ENCODE peak calls at places on chromosomes 2 and 18, in nine cellular contexts. H, A, F, W, Y, X, U, N and E are unnamed samples.

GRCh38 chr2:81467096-81467495 is 1162.5 kb upstream of the LRRTM1 start:
- DNase-seq in W (no peak), A (no peak), U (peak; percentile 55), F (no peak), H (no peak), X (no peak), Y (no peak), N (no peak), E (no peak)

GRCh38 chr2:3628241-3628679 is 29.7 kb upstream of the ALLC start:
- DNase-seq in X (no peak), W (no peak), Y (no peak), A (no peak), U (peak; percentile 58), N (no peak), H (no peak), F (no peak), E (no peak)

GRCh38 chr2:27756544-27757498 is 14.7 kb upstream of the MRPL33 start:
- DNase-seq in H (no peak), N (no peak), A (peak; percentile 78), X (no peak), F (peak; percentile 98), Y (no peak), W (no peak), U (no peak), E (peak; percentile 91)

GRCh38 chr18:25518716-25519053 is 166.7 kb upstream of the ZNF521 start:
- DNase-seq in A (no peak), Y (no peak), W (no peak), U (no peak), X (no peak), N (no peak), F (peak; percentile 27), H (no peak), E (no peak)

GRCh38 chr2:100065029-100065428 is 77.4 kb downstream of the AFF3 start:
- DNase-seq in X (no peak), W (no peak), N (no peak), Y (no peak), H (no peak), U (no peak), F (no peak), A (no peak), E (no peak)

GRCh38 chr2:191152841-191153240 is 2.0 kb upstream of the STAT4 start:
- DNase-seq in U (peak; percentile 36), F (peak; percentile 60), N (peak; percentile 23), X (peak; percentile 57), A (no peak), H (peak; percentile 84), W (no peak), Y (peak; percentile 47), E (peak; percentile 57)

GRCh38 chr2:239033801-239034560 is 186.1 kb downstream of the TWIST2 start:
- DNase-seq in W (peak; percentile 14), Y (no peak), U (no peak), A (no peak), X (no peak), H (no peak), N (no peak), F (no peak), E (no peak)

GRCh38 chr18:8367217-8367988 is 241.8 kb upstream of the RAB12 start:
- DNase-seq in A (no peak), Y (no peak), F (peak; percentile 2), W (peak; percentile 49), U (peak; percentile 76), H (no peak), X (peak; percentile 12), N (no peak), E (no peak)

GRCh38 chr18:48866028-48866733 is 84.6 kb downstream of the SMAD7 start:
- DNase-seq in U (peak; percentile 82), Y (peak; percentile 59), N (no peak), W (no peak), H (no peak), A (peak; percentile 41), F (no peak), X (peak; percentile 66), E (peak; percentile 68)

GRCh38 chr2:165253178-165253577 is 14.0 kb downstream of the SCN2A start:
- DNase-seq in A (no peak), W (peak; percentile 22), F (no peak), H (no peak), Y (no peak), N (no peak), U (no peak), X (no peak), E (no peak)

GRCh38 chr2:165248238-165248637 is 9.0 kb downstream of the SCN2A start:
- DNase-seq in H (no peak), N (no peak), X (no peak), F (no peak), U (no peak), W (no peak), Y (no peak), A (no peak), E (no peak)

GRCh38 chr2:165256618-165257017 is 17.4 kb downstream of the SCN2A start:
- DNase-seq in W (no peak), U (no peak), N (no peak), Y (no peak), H (no peak), A (no peak), X (no peak), F (no peak), E (no peak)

GRCh38 chr2:165251361-165251760 is 12.1 kb downstream of the SCN2A start:
- DNase-seq in W (peak; percentile 34), Y (no peak), U (no peak), A (no peak), N (no peak), F (peak; percentile 7), H (peak; percentile 11), X (no peak), E (peak; percentile 7)
- H3K4me3 ChIP-seq in W (no peak overlapping the region), Y (no peak overlapping the region), U (no peak overlapping the region), A (no peak overlapping the region), N (no peak overlapping the region), F (no peak overlapping the region), H (no peak overlapping the region), X (no peak overlapping the region), E (no peak overlapping the region)

DNA sequence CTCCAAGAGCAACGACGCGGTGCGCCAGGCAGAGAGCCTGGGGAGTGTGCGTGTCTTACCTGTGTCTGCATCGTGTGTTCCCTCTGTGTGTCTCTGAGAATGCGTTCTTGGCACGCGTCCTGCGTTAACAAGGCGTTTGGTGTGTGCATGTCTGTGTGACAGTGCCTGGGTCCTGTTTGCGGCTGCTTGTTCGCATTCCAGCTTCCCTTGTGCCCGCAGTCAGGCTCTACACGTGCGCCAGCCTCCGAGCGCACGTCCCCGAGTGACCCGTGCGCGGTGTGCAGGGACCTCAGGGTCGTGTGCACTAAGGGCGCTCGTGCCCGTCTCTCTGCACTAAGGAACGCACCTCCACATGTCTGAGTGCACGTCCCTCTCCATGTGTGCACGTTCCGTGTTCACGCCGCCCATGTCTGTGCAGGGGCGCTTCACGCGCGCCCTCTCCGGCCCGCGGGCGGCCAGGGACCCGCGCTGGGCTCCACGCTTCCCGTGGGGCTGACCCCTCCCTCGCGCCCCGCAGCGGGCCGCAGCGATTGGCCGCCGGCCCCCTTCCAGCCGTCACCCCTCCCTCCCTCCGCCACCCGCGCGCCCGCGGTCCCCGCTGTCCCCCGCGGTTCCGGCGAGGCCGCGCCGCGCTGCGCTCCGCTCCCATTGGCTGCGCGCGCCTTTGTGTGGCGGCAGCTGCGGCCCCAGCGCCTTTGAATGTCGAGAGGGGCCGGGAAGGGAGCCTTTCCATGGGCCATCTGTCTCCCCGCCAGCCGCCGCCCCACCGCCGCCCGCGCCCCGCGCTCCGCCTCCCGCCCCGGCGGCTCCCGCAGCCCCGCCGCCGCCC is 229.4 kb downstream of the HAUS1 start:
- DNase-seq in Y (no peak), X (no peak), A (no peak), W (peak; percentile 46), F (peak; percentile 51), H (no peak), U (no peak), N (peak; percentile 45), E (no peak)
- H3K4me3 ChIP-seq in Y (no peak overlapping the region), X (no peak overlapping the region), A (peak overlapping the region; percentile 56), W (peak overlapping the region; percentile 68), F (peak overlapping the region; percentile 44), H (peak overlapping the region; percentile 48), U (peak overlapping the region; percentile 59), N (peak overlapping the region; percentile 55), E (peak overlapping the region; percentile 50)

DNA sequence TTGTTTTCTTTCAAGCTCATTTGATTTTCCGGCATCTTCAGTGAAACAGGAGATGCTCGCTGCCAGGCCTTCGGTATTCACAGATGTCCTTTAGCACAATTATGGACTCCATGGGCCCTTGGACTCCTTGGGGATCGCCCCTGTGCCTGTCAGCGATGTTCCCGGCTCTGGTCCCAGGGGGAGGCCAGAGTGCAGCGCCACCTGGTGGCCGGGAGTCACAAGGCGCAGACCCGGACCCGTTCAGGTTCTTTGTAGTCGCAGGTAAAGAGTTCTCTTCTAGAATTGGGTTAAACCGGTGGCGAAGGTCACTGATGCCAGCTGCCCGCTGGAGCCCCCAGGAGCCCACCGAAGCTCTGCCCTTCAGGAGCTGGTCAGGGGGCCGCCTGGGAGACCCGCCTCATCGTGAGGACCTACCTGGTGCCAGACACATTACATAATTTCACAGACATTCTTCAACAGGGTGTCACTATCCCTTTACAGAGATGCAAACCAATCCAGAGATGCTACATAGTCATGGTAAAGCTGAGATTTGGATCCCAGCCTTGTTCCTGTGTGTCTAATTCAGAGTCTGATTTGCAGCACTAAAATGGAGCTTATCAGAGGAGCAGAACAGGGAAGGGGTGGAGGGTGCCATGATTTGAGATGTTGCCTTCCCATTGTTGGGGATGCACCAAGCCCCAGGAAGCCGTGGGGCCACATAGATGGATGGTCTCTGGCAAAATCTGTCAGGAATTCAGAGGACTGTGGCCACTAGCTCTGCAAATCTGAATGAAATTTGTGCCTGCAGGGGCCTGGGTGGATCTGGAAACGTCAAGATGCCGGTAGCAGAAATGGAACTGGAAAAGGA is 6.0 kb upstream of the INPP5D start:
- DNase-seq in W (peak; percentile 62), N (peak; percentile 35), U (peak; percentile 81), A (no peak), X (peak; percentile 39), F (peak; percentile 70), Y (peak; percentile 38), H (peak; percentile 38), E (peak; percentile 29)
- H3K4me3 ChIP-seq in W (no peak overlapping the region), N (no peak overlapping the region), U (no peak overlapping the region), A (no peak overlapping the region), X (no peak overlapping the region), F (no peak overlapping the region), Y (no peak overlapping the region), H (no peak overlapping the region), E (no peak overlapping the region)

GRCh38 chr2:38374978-38375377 is 2.1 kb downstream of the ATL2 start:
- DNase-seq in X (no peak), W (peak; percentile 40), N (peak; percentile 37), A (no peak), Y (no peak), H (no peak), F (peak; percentile 24), U (no peak), E (no peak)
- H3K4me3 ChIP-seq in X (peak overlapping the region; percentile 89), W (peak overlapping the region; percentile 74), N (peak overlapping the region; percentile 94), A (no peak overlapping the region), Y (no peak overlapping the region), H (peak overlapping the region; percentile 6), F (peak overlapping the region; percentile 95), U (peak overlapping the region; percentile 95), E (peak overlapping the region; percentile 94)

GRCh38 chr2:223934870-223935269 is 10.3 kb downstream of the WDFY1 start:
- DNase-seq in X (no peak), N (no peak), U (no peak), F (no peak), A (no peak), H (no peak), W (no peak), Y (no peak), E (no peak)
- H3K4me3 ChIP-seq in X (no peak overlapping the region), N (no peak overlapping the region), U (no peak overlapping the region), F (no peak overlapping the region), A (no peak overlapping the region), H (no peak overlapping the region), W (no peak overlapping the region), Y (no peak overlapping the region), E (no peak overlapping the region)